ENCODE peak calls at places on chromosomes 11 and 22, in eight cellular contexts. P is fibroblast of lung, X is lower lobe of right lung, O is WTC11, Q is RPMI7951, B is hypothalamus, A is NAMALWA, H is cardiac fibroblast. K is an unnamed sample.

GRCh38 chr11:73988227-73988626 is 5.6 kb upstream of the UCP2 start:
- DNase-seq in P (no peak), X (no peak), O (no peak), Q (no peak), B (no peak), A (no peak), H (no peak), K (peak)

GRCh38 chr22:41280065-41280464 is 5.9 kb downstream of the RANGAP1 start:
- DNase-seq in P (no peak), X (no peak), O (no peak), Q (no peak), B (no peak), A (no peak), H (no peak), K (no peak)

GRCh38 chr11:27358306-27358705 is 4.7 kb downstream of the CCDC34 start:
- DNase-seq in P (no peak), X (no peak), O (no peak), Q (no peak), B (no peak), A (no peak), H (peak), K (no peak)

GRCh38 chr11:1896468-1896867 is 4.8 kb upstream of the PRR33 start:
- DNase-seq in P (no peak), X (no peak), O (no peak), Q (no peak), B (no peak), A (no peak), H (no peak), K (peak)

GRCh38 chr22:20581503-20582170 is 74.2 kb downstream of the MED15 start:
- DNase-seq in P (no peak), X (peak), O (no peak), Q (no peak), B (no peak), A (no peak), H (no peak), K (no peak)

GRCh38 chr11:66073669-66074068 is 3.6 kb downstream of the PACS1 start:
- DNase-seq in P (no peak), X (no peak), O (no peak), Q (no peak), B (no peak), A (no peak), H (no peak), K (no peak)

GRCh38 chr22:28817919-28818859 is 17.8 kb upstream of the XBP1 start:
- DNase-seq in P (no peak), X (peak), O (no peak), Q (no peak), B (no peak), A (no peak), H (no peak), K (peak)

GRCh38 chr11:131606936-131607335 is 236.5 kb downstream of the NTM start:
- DNase-seq in P (no peak), X (no peak), O (no peak), Q (no peak), B (no peak), A (no peak), H (no peak), K (no peak)

GRCh38 chr22:49928571-49929552 is 10.4 kb downstream of the CRELD2 start:
- DNase-seq in P (no peak), X (no peak), O (no peak), Q (no peak), B (no peak), A (no peak), H (no peak), K (no peak)

GRCh38 chr11:25094085-25094802 is 597.4 kb downstream of the LUZP2 start:
- DNase-seq in P (no peak), X (no peak), O (no peak), Q (no peak), B (no peak), A (no peak), H (no peak), K (no peak)

GRCh38 chr11:282171-282570 is 4.0 kb downstream of the NLRP6 start:
- DNase-seq in P (no peak), X (no peak), O (no peak), Q (no peak), B (no peak), A (no peak), H (no peak), K (peak)

GRCh38 chr11:34439521-34440258 is 956 bp downstream of the CAT start:
- DNase-seq in P (no peak), X (no peak), O (no peak), Q (peak), B (no peak), A (peak), H (no peak), K (no peak)

GRCh38 chr11:47611240-47611863 is 17.1 kb upstream of the C1QTNF4 start:
- DNase-seq in P (no peak), X (no peak), O (no peak), Q (no peak), B (peak), A (peak), H (no peak), K (no peak)

GRCh38 chr11:74370122-74370521 is 28.1 kb downstream of the PGM2L1 start:
- DNase-seq in P (no peak), X (no peak), O (no peak), Q (no peak), B (no peak), A (no peak), H (peak), K (no peak)

GRCh38 chr11:129505266-129505665 is 129.6 kb downstream of the BARX2 start:
- DNase-seq in P (no peak), X (no peak), O (no peak), Q (no peak), B (no peak), A (no peak), H (no peak), K (no peak)

GRCh38 chr11:19864141-19865120 is 151.8 kb downstream of the NAV2 start:
- DNase-seq in P (peak), X (no peak), O (no peak), Q (peak), B (no peak), A (no peak), H (no peak), K (no peak)

GRCh38 chr22:37189011-37189466 is 992 bp upstream of the C1QTNF6 start:
- DNase-seq in P (peak), X (no peak), O (no peak), Q (no peak), B (no peak), A (no peak), H (peak), K (no peak)

GRCh38 chr11:8822476-8822875 is 88.5 kb upstream of the AKIP1 start:
- DNase-seq in P (no peak), X (no peak), O (no peak), Q (no peak), B (no peak), A (no peak), H (no peak), K (no peak)

GRCh38 chr11:20158597-20159257 is 1.5 kb downstream of the DBX1 start:
- DNase-seq in P (peak), X (peak), O (peak), Q (peak), B (no peak), A (no peak), H (peak), K (peak)

GRCh38 chr11:78310500-78310909 is 107.1 kb downstream of the GAB2 start:
- DNase-seq in P (peak), X (no peak), O (no peak), Q (peak), B (no peak), A (peak), H (peak), K (peak)

GRCh38 chr11:13008625-13009475 is at the start of gene RASSF10:
- DNase-seq in P (peak), X (peak), O (peak), Q (peak), B (peak), A (no peak), H (peak), K (no peak)

GRCh38 chr11:33860926-33861325 is 30.9 kb downstream of the LMO2 start:
- DNase-seq in P (no peak), X (no peak), O (no peak), Q (no peak), B (no peak), A (no peak), H (no peak), K (no peak)

GRCh38 chr11:102869354-102869753 is 5.4 kb downstream of the MMP12 start:
- DNase-seq in P (no peak), X (no peak), O (no peak), Q (no peak), B (no peak), A (no peak), H (no peak), K (no peak)

GRCh38 chr11:61645179-61645868 is 34.9 kb upstream of the DAGLA start:
- DNase-seq in P (peak), X (peak), O (no peak), Q (no peak), B (no peak), A (peak), H (no peak), K (no peak)

GRCh38 chr22:33321466-33321865 is 263.3 kb upstream of the SYN3 start:
- DNase-seq in P (no peak), X (no peak), O (no peak), Q (no peak), B (no peak), A (no peak), H (no peak), K (no peak)

GRCh38 chr22:28843633-28844032 is 39.7 kb upstream of the ZNRF3 start:
- DNase-seq in P (no peak), X (no peak), O (no peak), Q (no peak), B (no peak), A (no peak), H (no peak), K (no peak)

GRCh38 chr11:121578216-121579063 is 125.7 kb upstream of the SORL1-AS1 start:
- DNase-seq in P (peak), X (no peak), O (no peak), Q (peak), B (no peak), A (no peak), H (no peak), K (no peak)

GRCh38 chr11:65425105-65425970 is 2.7 kb downstream of the NEAT1 start:
- DNase-seq in P (peak), X (peak), O (no peak), Q (peak), B (no peak), A (peak), H (peak), K (peak)

GRCh38 chr11:812390-812789 is 2.6 kb downstream of the RPLP2 start:
- DNase-seq in P (no peak), X (no peak), O (no peak), Q (no peak), B (no peak), A (no peak), H (no peak), K (no peak)

GRCh38 chr11:57899378-57899777 is 124.3 kb upstream of the OR9Q1 start:
- DNase-seq in P (no peak), X (no peak), O (no peak), Q (no peak), B (no peak), A (no peak), H (no peak), K (no peak)

GRCh38 chr11:100080821-100081220 is 606.3 kb upstream of the ARHGAP42 start:
- DNase-seq in P (no peak), X (no peak), O (no peak), Q (no peak), B (no peak), A (no peak), H (no peak), K (no peak)

GRCh38 chr22:37549704-37550059 is 10.6 kb upstream of the CDC42EP1 start:
- DNase-seq in P (peak), X (peak), O (no peak), Q (peak), B (peak), A (no peak), H (peak), K (no peak)

GRCh38 chr11:60924110-60924905 is at the start of gene TMEM132A:
- DNase-seq in P (peak), X (peak), O (peak), Q (peak), B (peak), A (no peak), H (peak), K (peak)

GRCh38 chr22:46577361-46578249 is 40.2 kb upstream of the CELSR1 start:
- DNase-seq in P (no peak), X (peak), O (peak), Q (no peak), B (no peak), A (no peak), H (no peak), K (peak)

GRCh38 chr11:33970984-33971466 is 79.1 kb upstream of the LMO2 start:
- DNase-seq in P (peak), X (no peak), O (peak), Q (peak), B (peak), A (peak), H (peak), K (peak)

GRCh38 chr11:44634401-44635281 is 69.2 kb downstream of the CD82 start:
- DNase-seq in P (peak), X (no peak), O (peak), Q (peak), B (peak), A (no peak), H (peak), K (peak)

GRCh38 chr11:70699294-70700221 is 301.2 kb downstream of the CTTN start:
- DNase-seq in P (no peak), X (no peak), O (peak), Q (no peak), B (no peak), A (peak), H (no peak), K (no peak)

GRCh38 chr22:23257889-23258825 is 77.8 kb downstream of the BCR start:
- DNase-seq in P (no peak), X (no peak), O (no peak), Q (no peak), B (no peak), A (no peak), H (no peak), K (no peak)

GRCh38 chr11:134139873-134140331 is 71.0 kb downstream of the JAM3 start:
- DNase-seq in P (peak), X (no peak), O (peak), Q (peak), B (peak), A (peak), H (peak), K (peak)

GRCh38 chr11:118076754-118077281 is at the start of gene TMPRSS4:
- DNase-seq in P (no peak), X (peak), O (no peak), Q (no peak), B (no peak), A (no peak), H (no peak), K (no peak)

K was measured in sciatic nerve.